ENCODE peak calls at places on chromosomes 2 and 18, in nine cellular contexts. N, P, O, G, L, C, F, I and J are unnamed samples.

GRCh38 chr2:8215982-8216381 is 465.9 kb upstream of the ID2 start:
- DNase-seq in O (no peak), P (no peak), L (no peak), G (no peak), F (no peak), C (no peak), I (no peak), N (no peak), J (peak)

GRCh38 chr2:118290436-118291004 is 202.2 kb downstream of the INSIG2 start:
- DNase-seq in I (no peak), L (no peak), O (no peak), N (no peak), G (no peak), P (no peak), F (no peak), C (no peak), J (no peak)

GRCh38 chr2:196249860-196250259 is 78.5 kb upstream of the STK17B start:
- DNase-seq in F (no peak), G (peak), I (no peak), O (no peak), P (peak), L (no peak), N (no peak), C (peak), J (peak)

GRCh38 chr2:50529600-50530218 is 502.2 kb downstream of the NRXN1 start:
- DNase-seq in P (no peak), C (peak), F (no peak), G (no peak), I (peak), L (no peak), O (peak), N (no peak), J (peak)

GRCh38 chr2:179454443-179455218 is 190.0 kb upstream of the SESTD1 start:
- DNase-seq in I (peak), C (peak), F (no peak), P (no peak), N (no peak), O (peak), L (no peak), G (no peak), J (peak)

GRCh38 chr2:191274404-191274803 is 29.2 kb downstream of the MYO1B start:
- DNase-seq in G (peak), L (no peak), F (no peak), N (no peak), O (no peak), I (no peak), C (no peak), P (no peak), J (no peak)

GRCh38 chr2:63226297-63226696 is 175.7 kb downstream of the OTX1 start:
- DNase-seq in F (no peak), G (no peak), L (no peak), I (no peak), C (no peak), O (no peak), P (no peak), N (no peak), J (no peak)

GRCh38 chr2:231370749-231371429 is 24.6 kb upstream of the B3GNT7 start:
- DNase-seq in N (no peak), P (no peak), L (no peak), G (no peak), I (no peak), F (no peak), O (no peak), C (no peak), J (no peak)

GRCh38 chr2:102520009-102520408 is 47.0 kb downstream of the SLC9A4 start:
- DNase-seq in F (no peak), G (peak), C (peak), P (peak), N (no peak), I (peak), O (peak), L (peak), J (peak)

GRCh38 chr2:150859162-150859561 is 371.7 kb upstream of the RND3 start:
- DNase-seq in O (no peak), F (no peak), L (no peak), G (no peak), I (no peak), P (no peak), N (no peak), C (no peak), J (no peak)

GRCh38 chr2:128377071-128377910 is 58.6 kb upstream of the HS6ST1 start:
- DNase-seq in G (no peak), N (no peak), C (no peak), F (no peak), P (no peak), L (no peak), O (no peak), I (no peak), J (no peak)

GRCh38 chr18:63747006-63747405 is 28.2 kb upstream of the SERPINB7 start:
- DNase-seq in F (no peak), N (no peak), P (no peak), G (no peak), I (no peak), C (no peak), O (no peak), L (no peak), J (no peak)

GRCh38 chr2:62631160-62632085 is 74.1 kb upstream of the EHBP1 start:
- DNase-seq in G (no peak), C (no peak), I (no peak), L (no peak), O (no peak), N (no peak), F (no peak), P (no peak), J (no peak)

GRCh38 chr2:190843874-190844699 is 36.5 kb upstream of the GLS start:
- DNase-seq in L (no peak), O (no peak), P (no peak), F (no peak), I (peak), N (no peak), C (peak), G (no peak), J (peak)

GRCh38 chr2:46575467-46575866 is 96.1 kb downstream of the TMEM247 start:
- DNase-seq in F (no peak), L (no peak), I (no peak), N (no peak), O (no peak), G (no peak), C (no peak), P (no peak), J (no peak)

GRCh38 chr2:239932881-239933735 is 92.0 kb downstream of the NDUFA10 start:
- DNase-seq in F (no peak), G (no peak), C (no peak), P (no peak), I (no peak), N (peak), L (no peak), O (no peak), J (no peak)

GRCh38 chr18:50944245-50944917 is 23.5 kb upstream of the ELAC1 start:
- DNase-seq in P (no peak), F (no peak), C (no peak), O (peak), L (no peak), I (no peak), N (no peak), G (peak), J (no peak)

GRCh38 chr2:71925268-71926097 is 222.2 kb downstream of the CYP26B1 start:
- DNase-seq in N (no peak), P (peak), G (peak), O (peak), F (no peak), C (no peak), L (peak), I (peak), J (no peak)

GRCh38 chr2:219509780-219510511 is 4.3 kb upstream of the ASIC4 start:
- DNase-seq in G (peak), I (peak), C (peak), N (no peak), L (peak), P (no peak), F (no peak), O (peak), J (peak)

GRCh38 chr18:74495581-74496507 is at the start of gene CNDP2:
- DNase-seq in O (peak), I (peak), C (peak), G (peak), N (peak), L (peak), F (peak), P (peak), J (peak)

GRCh38 chr18:74494514-74494913 is 1.6 kb upstream of the CNDP2 start:
- DNase-seq in C (no peak), I (no peak), N (no peak), G (no peak), O (no peak), P (no peak), L (no peak), F (no peak), J (no peak)

GRCh38 chr18:74497308-74497640 is 1.1 kb downstream of the CNDP2 start:
- DNase-seq in G (no peak), O (no peak), N (no peak), I (no peak), L (no peak), F (no peak), P (no peak), C (no peak), J (no peak)

GRCh38 chr18:74497778-74498177 is 1.6 kb downstream of the CNDP2 start:
- DNase-seq in I (no peak), C (no peak), F (no peak), G (no peak), P (no peak), N (no peak), L (no peak), O (no peak), J (no peak)

GRCh38 chr18:74496508-74497307 is 545 bp downstream of the CNDP2 start:
- DNase-seq in G (peak), O (peak), N (peak), C (peak), I (peak), L (peak), P (peak), F (peak), J (peak)
- TF ChIP-seq CTCF in G (no peak), O (peak), N (no peak), C (no peak), I (no peak), L (no peak), P (no peak), F (no peak), J (peak)

DNA sequence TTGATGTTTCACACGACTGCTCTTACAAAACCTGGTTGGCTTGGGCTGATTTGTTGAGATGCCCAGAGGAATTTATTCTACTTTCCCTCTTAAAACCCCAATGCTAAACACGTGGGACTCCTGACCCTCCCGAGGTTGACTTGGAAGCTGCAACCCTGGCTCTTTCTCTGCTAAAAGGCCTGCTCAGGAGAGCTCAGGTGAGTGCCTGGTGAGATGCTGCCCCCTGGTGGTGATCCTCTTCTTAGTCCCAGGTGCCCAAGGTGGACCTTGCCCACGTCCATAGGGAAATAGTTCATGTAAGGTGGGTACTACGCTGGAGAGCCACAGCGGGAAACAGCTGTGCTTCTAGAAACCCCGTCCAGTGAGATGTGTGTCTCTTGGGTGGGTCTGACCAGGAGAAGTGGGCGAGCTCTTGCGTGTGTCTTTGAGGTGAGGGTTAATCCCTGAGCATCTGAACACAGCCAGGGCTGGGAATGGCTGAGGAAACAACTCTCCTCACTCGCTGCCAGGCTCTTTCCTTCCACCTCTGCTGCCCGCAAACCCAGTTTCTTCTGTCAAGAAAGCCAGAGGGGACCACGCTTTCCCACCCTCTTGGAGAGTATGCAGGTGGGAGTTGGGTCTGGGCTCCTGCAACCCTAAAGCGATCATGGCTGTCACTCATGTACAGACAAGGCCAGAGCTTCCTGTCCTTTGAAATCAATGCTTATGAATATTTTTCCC is 25.5 kb upstream of the PXDN start:
- DNase-seq in N (no peak), L (peak), O (peak), P (peak), C (peak), G (peak), F (peak), I (peak), J (peak)
- H3K4me3 ChIP-seq in N (no peak), L (no peak), O (no peak), P (no peak), C (no peak), G (no peak), F (no peak), I (no peak), J (no peak)

GRCh38 chr2:112817082-112817481 is 19.5 kb downstream of the IL1B start:
- DNase-seq in L (no peak), F (no peak), P (no peak), N (no peak), I (no peak), C (no peak), O (no peak), G (no peak), J (no peak)
- TF ChIP-seq CTCF in L (no peak), F (no peak), P (no peak), N (no peak), I (no peak), C (no peak), O (no peak), G (no peak), J (no peak)

DNA sequence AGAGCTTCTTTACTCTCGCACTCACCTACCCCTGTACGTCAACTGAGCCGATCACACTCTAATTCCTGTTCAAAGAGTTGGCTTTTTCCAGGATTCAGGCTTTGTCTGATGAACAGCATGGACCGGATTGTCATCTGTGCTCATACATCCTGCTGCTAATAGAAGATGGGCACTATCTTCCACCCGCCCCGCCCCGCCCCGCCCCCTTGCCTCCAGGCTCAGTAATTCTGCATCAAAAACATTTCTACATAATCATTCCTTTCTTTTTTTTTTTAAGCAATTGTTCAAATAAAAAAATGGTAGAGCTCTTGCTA is 12.0 kb downstream of the G6PC2 start:
- DNase-seq in I (no peak), P (no peak), C (no peak), G (no peak), L (no peak), O (no peak), N (no peak), F (no peak), J (no peak)
- H3K4me3 ChIP-seq in I (no peak), P (no peak), C (peak), G (no peak), L (peak), O (peak), N (peak), F (peak), J (peak)